ENCODE peak calls at places on chromosomes 12 and 14, in ten cellular contexts. S, Z, E, M, O, G, I, Y, C and U are unnamed samples.

GRCh38 chr14:35925319-35925718 is 99.2 kb downstream of the BRMS1L start:
- DNase-seq in S (no peak), Z (no peak), E (no peak), M (no peak), O (no peak), G (no peak), I (no peak), Y (no peak), C (no peak), U (no peak)

GRCh38 chr14:95531473-95531872 is 3.4 kb upstream of the GLRX5 start:
- DNase-seq in S (peak; percentile 82), Z (no peak), E (peak; percentile 91), M (peak; percentile 95), O (peak; percentile 95), G (no peak), I (peak; percentile 80), Y (no peak), C (no peak), U (no peak)

GRCh38 chr12:39402922-39403321 is 40.0 kb downstream of the KIF21A start:
- DNase-seq in S (no peak), Z (no peak), E (peak; percentile 31), M (no peak), O (no peak), G (no peak), I (no peak), Y (no peak), C (no peak), U (no peak)

GRCh38 chr12:105301696-105302095 is 28.8 kb upstream of the C12orf75 start:
- DNase-seq in S (no peak), Z (no peak), E (no peak), M (no peak), O (no peak), G (no peak), I (no peak), Y (no peak), C (no peak), U (no peak)

GRCh38 chr12:25276199-25276937 is 25.6 kb upstream of the KRAS start:
- DNase-seq in S (peak; percentile 90), Z (no peak), E (peak; percentile 95), M (peak; percentile 91), O (peak; percentile 98), G (no peak), I (peak; percentile 82), Y (peak; percentile 34), C (no peak), U (peak; percentile 88)

GRCh38 chr12:47319746-47320145 is 240.0 kb upstream of the AMIGO2 start:
- DNase-seq in S (no peak), Z (no peak), E (no peak), M (no peak), O (no peak), G (no peak), I (no peak), Y (no peak), C (no peak), U (no peak)

GRCh38 chr14:102779574-102780315 is 2.5 kb downstream of the TRAF3 start:
- DNase-seq in S (no peak), Z (no peak), E (peak; percentile 29), M (no peak), O (peak; percentile 33), G (no peak), I (no peak), Y (no peak), C (no peak), U (peak; percentile 54)

GRCh38 chr14:68908201-68908600 is 70.9 kb downstream of the ACTN1 start:
- DNase-seq in S (no peak), Z (no peak), E (no peak), M (no peak), O (no peak), G (no peak), I (no peak), Y (no peak), C (no peak), U (no peak)

GRCh38 chr14:94021416-94022157 is 4.6 kb upstream of the OTUB2 start:
- DNase-seq in S (peak; percentile 14), Z (no peak), E (no peak), M (no peak), O (no peak), G (no peak), I (no peak), Y (no peak), C (no peak), U (peak; percentile 47)

GRCh38 chr12:31324845-31325523 is 966 bp downstream of the SINHCAF start:
- DNase-seq in S (peak; percentile 36), Z (peak; percentile 92), E (peak; percentile 70), M (peak; percentile 68), O (peak; percentile 49), G (peak; percentile 47), I (peak; percentile 47), Y (peak; percentile 68), C (no peak), U (peak; percentile 69)

GRCh38 chr14:49944501-49944900 is 51.6 kb downstream of the ARF6 start:
- DNase-seq in S (no peak), Z (no peak), E (no peak), M (no peak), O (no peak), G (no peak), I (no peak), Y (no peak), C (no peak), U (no peak)

GRCh38 chr12:92596388-92596787 is 106.4 kb upstream of the PLEKHG7 start:
- DNase-seq in S (peak; percentile 54), Z (no peak), E (peak; percentile 62), M (peak; percentile 57), O (peak; percentile 83), G (no peak), I (peak; percentile 63), Y (no peak), C (no peak), U (no peak)

GRCh38 chr12:15982471-15982870 is 71.3 kb downstream of the DERA start:
- DNase-seq in S (peak; percentile 56), Z (no peak), E (peak; percentile 74), M (peak; percentile 76), O (peak; percentile 67), G (no peak), I (peak; percentile 46), Y (no peak), C (no peak), U (peak; percentile 7)

GRCh38 chr12:20320552-20320951 is 47.8 kb upstream of the PDE3A start:
- DNase-seq in S (no peak), Z (no peak), E (no peak), M (no peak), O (no peak), G (no peak), I (no peak), Y (no peak), C (no peak), U (no peak)

GRCh38 chr12:132600048-132601032 is 10.0 kb downstream of the LRCOL1 start:
- DNase-seq in S (peak; percentile 44), Z (no peak), E (peak; percentile 75), M (peak; percentile 73), O (peak; percentile 61), G (peak; percentile 65), I (peak; percentile 76), Y (peak; percentile 84), C (no peak), U (peak; percentile 83)

GRCh38 chr12:7090222-7090998 is 1.8 kb downstream of the C1R start:
- DNase-seq in S (no peak), Z (peak; percentile 84), E (no peak), M (no peak), O (peak; percentile 55), G (no peak), I (no peak), Y (no peak), C (no peak), U (no peak)
- H3K4me3 ChIP-seq in S (no peak overlapping the region), Z (no peak overlapping the region), E (peak overlapping the region; percentile 66), M (no peak overlapping the region), O (no peak overlapping the region), G (no peak overlapping the region), I (no peak overlapping the region), Y (no peak overlapping the region), C (no peak overlapping the region), U (no peak overlapping the region)

DNA sequence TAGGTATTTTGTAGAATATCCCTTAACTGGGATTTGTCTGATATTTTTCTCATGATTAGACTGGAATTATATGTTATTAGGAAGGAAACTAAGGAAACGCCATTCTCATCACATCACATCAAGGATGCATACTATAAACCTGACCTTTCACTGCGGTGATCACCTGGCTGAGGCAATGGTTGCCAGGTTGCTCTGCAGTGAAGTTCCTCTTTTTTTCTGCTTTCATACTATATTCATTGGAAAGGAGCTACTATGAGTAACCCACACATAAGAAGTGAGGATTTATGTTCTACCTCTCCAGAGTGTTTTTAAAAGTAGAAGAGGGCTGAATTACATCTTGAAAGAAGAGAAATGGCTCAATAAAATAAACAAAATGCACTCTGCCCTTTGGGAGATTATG is 31.0 kb upstream of the GRIP1 start:
- DNase-seq in S (no peak), Z (no peak), E (no peak), M (no peak), O (no peak), G (no peak), I (no peak), Y (no peak), C (no peak), U (peak; percentile 8)
- TF ChIP-seq CTCF in S (no peak), Z (no peak), E (no peak), M (no peak), O (no peak), G (no peak), I (no peak), Y (no peak), C (no peak), U (no peak)

DNA sequence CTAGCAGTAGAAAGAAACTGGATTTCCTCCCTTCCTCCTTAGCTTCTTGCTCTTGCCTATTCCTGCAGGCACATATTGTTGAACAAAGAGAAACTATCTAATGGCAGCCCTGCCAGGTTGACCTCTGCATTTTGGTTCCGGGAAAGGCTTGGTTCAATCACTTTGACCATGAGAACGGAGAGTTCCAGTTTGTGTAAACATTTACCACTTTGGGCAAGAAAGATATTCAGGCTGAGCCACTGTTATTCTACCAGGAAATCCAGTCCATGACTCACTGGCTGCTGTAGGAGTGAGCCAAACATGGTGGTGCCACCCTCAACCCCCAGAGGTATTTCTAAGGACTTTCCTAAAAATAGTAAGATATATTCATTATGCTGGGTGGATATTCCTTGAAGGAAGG is 242.2 kb upstream of the OR4E1 start:
- DNase-seq in S (no peak), Z (no peak), E (peak; percentile 20), M (peak; percentile 11), O (no peak), G (no peak), I (peak; percentile 81), Y (no peak), C (no peak), U (no peak)
- H3K4me3 ChIP-seq in S (no peak overlapping the region), Z (no peak overlapping the region), E (no peak overlapping the region), M (no peak overlapping the region), O (no peak overlapping the region), G (no peak overlapping the region), I (peak overlapping the region; percentile 26), Y (no peak overlapping the region), C (no peak overlapping the region), U (no peak overlapping the region)

DNA sequence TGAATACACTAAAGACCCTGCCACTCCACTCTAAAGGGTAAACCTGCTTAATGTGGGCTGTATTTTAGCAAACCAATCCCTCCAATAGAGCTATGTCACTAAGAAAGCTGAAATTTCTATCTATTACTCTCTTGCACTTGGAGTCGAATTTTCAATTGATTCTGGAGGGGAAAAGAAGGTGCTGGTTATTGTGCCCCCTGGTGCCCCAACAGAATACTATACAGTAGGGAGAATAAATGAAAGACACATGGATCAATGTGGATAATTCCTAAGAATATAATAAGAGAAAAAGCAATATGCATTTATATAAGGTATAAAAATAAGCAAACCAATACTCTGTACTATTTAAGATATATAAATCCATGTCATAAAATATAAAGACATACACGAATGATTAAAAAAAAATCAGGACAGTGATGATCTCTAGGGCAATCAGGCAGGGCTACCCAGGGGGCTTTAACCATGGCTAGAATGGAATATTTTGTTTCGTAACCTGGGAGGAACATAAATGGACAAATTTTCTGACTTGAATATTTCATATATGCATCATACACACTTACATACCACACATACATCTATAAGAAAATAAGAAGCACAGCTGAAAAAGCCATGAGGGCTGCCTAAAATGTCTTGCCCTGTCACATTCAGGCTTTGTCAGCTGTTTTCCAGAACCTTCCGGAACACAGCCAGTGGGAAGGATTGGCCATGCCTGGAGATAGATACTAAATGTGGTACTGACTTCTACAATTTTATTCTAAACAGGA is 54.4 kb downstream of the EFCAB11 start:
- DNase-seq in S (no peak), Z (no peak), E (peak; percentile 51), M (peak; percentile 54), O (peak; percentile 49), G (no peak), I (peak; percentile 29), Y (peak; percentile 12), C (no peak), U (peak; percentile 27)
- TF ChIP-seq CTCF in S (peak; percentile 55), Z (no peak), E (peak; percentile 48), M (peak; percentile 56), O (peak; percentile 56), G (peak; percentile 51), I (peak; percentile 73), Y (peak; percentile 22), C (peak; percentile 38), U (peak; percentile 14)